ENCODE peak calls at places on chromosome 18, in seven cellular contexts. P is occipital lobe, J is uterus, K is fibroblast of mammary gland, U is K562, R is left colon, L is tibial artery. Q is an unnamed sample.

GRCh38 chr18:67463829-67464228 is 52.7 kb downstream of the DSEL start:
- DNase-seq in P (no peak), J (no peak), K (peak), U (no peak), R (no peak), L (no peak), Q (no peak)

GRCh38 chr18:53771664-53772063 is 452.8 kb downstream of the MBD2 start:
- DNase-seq in P (no peak), J (no peak), K (no peak), U (no peak), R (no peak), L (no peak), Q (no peak)

GRCh38 chr18:72675394-72675793 is 131.3 kb upstream of the CBLN2 start:
- DNase-seq in P (no peak), J (no peak), K (no peak), U (no peak), R (no peak), L (no peak), Q (no peak)

GRCh38 chr18:1995041-1995612 is 576.2 kb downstream of the METTL4 start:
- DNase-seq in P (no peak), J (no peak), K (no peak), U (no peak), R (no peak), L (no peak), Q (no peak)

GRCh38 chr18:59639821-59640220 is 57.4 kb downstream of the CCBE1 start:
- DNase-seq in P (no peak), J (no peak), K (no peak), U (no peak), R (no peak), L (no peak), Q (no peak)

GRCh38 chr18:64330161-64330560 is 181.3 kb upstream of the LINC00305 start:
- DNase-seq in P (no peak), J (no peak), K (no peak), U (no peak), R (no peak), L (no peak), Q (no peak)

GRCh38 chr18:5903386-5903785 is 8.1 kb upstream of the TMEM200C start:
- DNase-seq in P (no peak), J (no peak), K (no peak), U (no peak), R (no peak), L (no peak), Q (no peak)

GRCh38 chr18:13245481-13246000 is 27.0 kb downstream of the LDLRAD4 start:
- DNase-seq in P (no peak), J (peak), K (no peak), U (no peak), R (no peak), L (peak), Q (no peak)

GRCh38 chr18:3652380-3653262 is 202.6 kb downstream of the TGIF1 start:
- DNase-seq in P (peak), J (no peak), K (peak), U (peak), R (peak), L (no peak), Q (no peak)

GRCh38 chr18:62420513-62421209 is 95.6 kb downstream of the TNFRSF11A start:
- DNase-seq in P (no peak), J (no peak), K (peak), U (peak), R (peak), L (peak), Q (no peak)

GRCh38 chr18:5414546-5414945 is 119.0 kb upstream of the ZBTB14 start:
- DNase-seq in P (peak), J (no peak), K (no peak), U (no peak), R (no peak), L (no peak), Q (peak)

GRCh38 chr18:21481739-21482138 is 118.8 kb downstream of the ESCO1 start:
- DNase-seq in P (no peak), J (no peak), K (no peak), U (no peak), R (no peak), L (no peak), Q (no peak)

GRCh38 chr18:21997207-21998143 is 171.9 kb upstream of the GATA6 start:
- DNase-seq in P (no peak), J (no peak), K (peak), U (peak), R (no peak), L (no peak), Q (no peak)

GRCh38 chr18:3513481-3513880 is 63.5 kb downstream of the TGIF1 start:
- DNase-seq in P (no peak), J (no peak), K (no peak), U (no peak), R (no peak), L (no peak), Q (no peak)

GRCh38 chr18:79521806-79522205 is 126.1 kb downstream of the NFATC1 start:
- DNase-seq in P (no peak), J (no peak), K (no peak), U (no peak), R (no peak), L (no peak), Q (no peak)

GRCh38 chr18:9986156-9986930 is 72.5 kb downstream of the VAPA start:
- DNase-seq in P (no peak), J (no peak), K (no peak), U (no peak), R (no peak), L (no peak), Q (no peak)

GRCh38 chr18:74524097-74524496 is 10.2 kb upstream of the CNDP1 start:
- DNase-seq in P (peak), J (no peak), K (no peak), U (no peak), R (peak), L (no peak), Q (no peak)

GRCh38 chr18:46672062-46672970 is 15.3 kb upstream of the LOXHD1 start:
- DNase-seq in P (no peak), J (no peak), K (peak), U (no peak), R (no peak), L (no peak), Q (no peak)

GRCh38 chr18:57956495-57956894 is 87.5 kb upstream of the NEDD4L start:
- DNase-seq in P (no peak), J (no peak), K (no peak), U (no peak), R (peak), L (no peak), Q (no peak)

GRCh38 chr18:60038731-60039130 is 138.9 kb downstream of the PMAIP1 start:
- DNase-seq in P (no peak), J (no peak), K (no peak), U (no peak), R (no peak), L (no peak), Q (no peak)

GRCh38 chr18:49340446-49340845 is 120.0 kb downstream of the DYM start:
- DNase-seq in P (no peak), J (no peak), K (peak), U (no peak), R (no peak), L (no peak), Q (no peak)

GRCh38 chr18:9103488-9103887 is 989 bp downstream of the NDUFV2 start:
- DNase-seq in P (no peak), J (no peak), K (peak), U (no peak), R (no peak), L (no peak), Q (no peak)

GRCh38 chr18:44580159-44580558 is 100.5 kb upstream of the SETBP1 start:
- DNase-seq in P (no peak), J (no peak), K (no peak), U (no peak), R (no peak), L (no peak), Q (no peak)

GRCh38 chr18:58466636-58467205 is 162.2 kb downstream of the ALPK2 start:
- DNase-seq in P (no peak), J (no peak), K (no peak), U (no peak), R (peak), L (no peak), Q (no peak)

GRCh38 chr18:69838620-69839411 is 108.9 kb downstream of the CD226 start:
- DNase-seq in P (no peak), J (no peak), K (peak), U (peak), R (no peak), L (no peak), Q (no peak)

GRCh38 chr18:49531678-49532153 is 30.1 kb upstream of the LIPG start:
- DNase-seq in P (no peak), J (no peak), K (no peak), U (no peak), R (no peak), L (no peak), Q (no peak)

GRCh38 chr18:9838144-9838877 is 47.5 kb upstream of the TXNDC2 start:
- DNase-seq in P (no peak), J (peak), K (no peak), U (no peak), R (no peak), L (no peak), Q (no peak)

GRCh38 chr18:31555971-31556747 is 35.5 kb upstream of the TTR start:
- DNase-seq in P (peak), J (no peak), K (peak), U (peak), R (no peak), L (no peak), Q (peak)

GRCh38 chr18:79568543-79569205 is 110.9 kb upstream of the CTDP1 start:
- DNase-seq in P (no peak), J (no peak), K (no peak), U (no peak), R (peak), L (peak), Q (no peak)

GRCh38 chr18:57077005-57077735 is 69.7 kb upstream of the BOD1L2 start:
- DNase-seq in P (no peak), J (no peak), K (no peak), U (no peak), R (no peak), L (no peak), Q (no peak)

GRCh38 chr18:49548266-49548665 is 13.6 kb upstream of the LIPG start:
- DNase-seq in P (no peak), J (no peak), K (peak), U (no peak), R (no peak), L (no peak), Q (no peak)

Q was measured in hippocampal formation.